ENCODE peak calls at places on chromosomes 5 and 9, in six cellular contexts. One of them, this sample, is unnamed.

GRCh38 chr9:7348692-7349091 is 450.9 kb downstream of the DMAC1 start:
- DNase-seq in endothelial cell: no peak
- DNase-seq in neural progenitor cell: no peak
- DNase-seq in A549: no peak
- DNase-seq in dorsolateral prefrontal cortex: no peak
- DNase-seq in BJ: no peak
- DNase-seq in this sample: no peak

GRCh38 chr5:50711280-50711679 is 44.8 kb downstream of the PARP8 start:
- DNase-seq in endothelial cell: no peak
- DNase-seq in neural progenitor cell: no peak
- DNase-seq in A549: no peak
- DNase-seq in dorsolateral prefrontal cortex: no peak
- DNase-seq in BJ: no peak
- DNase-seq in this sample: no peak

GRCh38 chr5:171537463-171537862 is 118.0 kb downstream of the FGF18 start:
- DNase-seq in endothelial cell: no peak
- DNase-seq in neural progenitor cell: no peak
- DNase-seq in A549: no peak
- DNase-seq in dorsolateral prefrontal cortex: no peak
- DNase-seq in BJ: no peak
- DNase-seq in this sample: peak

GRCh38 chr9:90970603-90971002 is 169.0 kb downstream of the SYK start:
- DNase-seq in endothelial cell: no peak
- DNase-seq in neural progenitor cell: peak
- DNase-seq in A549: no peak
- DNase-seq in dorsolateral prefrontal cortex: no peak
- DNase-seq in BJ: no peak
- DNase-seq in this sample: no peak

GRCh38 chr5:83149671-83150070 is 72.3 kb downstream of the XRCC4 start:
- DNase-seq in endothelial cell: no peak
- DNase-seq in neural progenitor cell: peak
- DNase-seq in A549: peak
- DNase-seq in dorsolateral prefrontal cortex: no peak
- DNase-seq in BJ: no peak
- DNase-seq in this sample: peak

GRCh38 chr5:135156337-135156714 is 122.3 kb upstream of the PITX1 start:
- DNase-seq in endothelial cell: no peak
- DNase-seq in neural progenitor cell: no peak
- DNase-seq in A549: no peak
- DNase-seq in dorsolateral prefrontal cortex: no peak
- DNase-seq in BJ: no peak
- DNase-seq in this sample: no peak

GRCh38 chr9:116049506-116049905 is 104.1 kb upstream of the PAPPA start:
- DNase-seq in endothelial cell: no peak
- DNase-seq in neural progenitor cell: no peak
- DNase-seq in A549: no peak
- DNase-seq in dorsolateral prefrontal cortex: no peak
- DNase-seq in BJ: no peak
- DNase-seq in this sample: no peak

GRCh38 chr5:122480146-122480545 is 168.1 kb downstream of the SNCAIP start:
- DNase-seq in endothelial cell: no peak
- DNase-seq in neural progenitor cell: no peak
- DNase-seq in A549: no peak
- DNase-seq in dorsolateral prefrontal cortex: no peak
- DNase-seq in BJ: no peak
- DNase-seq in this sample: no peak

GRCh38 chr9:97905228-97905627 is 17.1 kb downstream of the TRMO start:
- DNase-seq in endothelial cell: no peak
- DNase-seq in neural progenitor cell: no peak
- DNase-seq in A549: no peak
- DNase-seq in dorsolateral prefrontal cortex: no peak
- DNase-seq in BJ: no peak
- DNase-seq in this sample: no peak

GRCh38 chr5:91283899-91284298 is 99.2 kb downstream of the ARRDC3 start:
- DNase-seq in endothelial cell: no peak
- DNase-seq in neural progenitor cell: no peak
- DNase-seq in A549: no peak
- DNase-seq in dorsolateral prefrontal cortex: no peak
- DNase-seq in BJ: peak
- DNase-seq in this sample: peak

GRCh38 chr9:78314953-78315870 is 18.3 kb downstream of the PSAT1 start:
- DNase-seq in endothelial cell: no peak
- DNase-seq in neural progenitor cell: no peak
- DNase-seq in A549: no peak
- DNase-seq in dorsolateral prefrontal cortex: no peak
- DNase-seq in BJ: peak
- DNase-seq in this sample: peak

GRCh38 chr9:114059047-114059803 is 18.9 kb downstream of the AMBP start:
- DNase-seq in endothelial cell: no peak
- DNase-seq in neural progenitor cell: no peak
- DNase-seq in A549: no peak
- DNase-seq in dorsolateral prefrontal cortex: no peak
- DNase-seq in BJ: no peak
- DNase-seq in this sample: no peak

GRCh38 chr9:114452219-114453169 is 52.8 kb downstream of the WHRN start:
- DNase-seq in endothelial cell: no peak
- DNase-seq in neural progenitor cell: no peak
- DNase-seq in A549: no peak
- DNase-seq in dorsolateral prefrontal cortex: no peak
- DNase-seq in BJ: no peak
- DNase-seq in this sample: no peak

GRCh38 chr5:78544531-78545200 is 103.9 kb downstream of the LHFPL2 start:
- DNase-seq in endothelial cell: no peak
- DNase-seq in neural progenitor cell: no peak
- DNase-seq in A549: no peak
- DNase-seq in dorsolateral prefrontal cortex: no peak
- DNase-seq in BJ: peak
- DNase-seq in this sample: peak

GRCh38 chr9:90972057-90972456 is 170.4 kb downstream of the SYK start:
- DNase-seq in endothelial cell: no peak
- DNase-seq in neural progenitor cell: no peak
- DNase-seq in A549: no peak
- DNase-seq in dorsolateral prefrontal cortex: no peak
- DNase-seq in BJ: no peak
- DNase-seq in this sample: no peak

GRCh38 chr5:163434410-163434866 is 3.0 kb upstream of the CCNG1 start:
- DNase-seq in endothelial cell: no peak
- DNase-seq in neural progenitor cell: no peak
- DNase-seq in A549: peak
- DNase-seq in dorsolateral prefrontal cortex: no peak
- DNase-seq in BJ: no peak
- DNase-seq in this sample: no peak

GRCh38 chr9:81827616-81828296 is 100.5 kb upstream of the SPATA31D4 start:
- DNase-seq in endothelial cell: no peak
- DNase-seq in neural progenitor cell: no peak
- DNase-seq in A549: no peak
- DNase-seq in dorsolateral prefrontal cortex: no peak
- DNase-seq in BJ: no peak
- DNase-seq in this sample: no peak

GRCh38 chr9:34957492-34958410 is at the start of gene PHF24:
- DNase-seq in endothelial cell: peak
- DNase-seq in neural progenitor cell: peak
- DNase-seq in A549: no peak
- DNase-seq in dorsolateral prefrontal cortex: peak
- DNase-seq in BJ: no peak
- DNase-seq in this sample: no peak

GRCh38 chr5:8363133-8363532 is 494.2 kb downstream of the MTRR start:
- DNase-seq in endothelial cell: no peak
- DNase-seq in neural progenitor cell: no peak
- DNase-seq in A549: no peak
- DNase-seq in dorsolateral prefrontal cortex: no peak
- DNase-seq in BJ: no peak
- DNase-seq in this sample: peak

GRCh38 chr5:55568629-55569512 is 34.1 kb upstream of the PLPP1 start:
- DNase-seq in endothelial cell: no peak
- DNase-seq in neural progenitor cell: peak
- DNase-seq in A549: no peak
- DNase-seq in dorsolateral prefrontal cortex: no peak
- DNase-seq in BJ: no peak
- DNase-seq in this sample: no peak

GRCh38 chr5:35960328-35960727 is 21.9 kb upstream of the CAPSL start:
- DNase-seq in endothelial cell: no peak
- DNase-seq in neural progenitor cell: no peak
- DNase-seq in A549: no peak
- DNase-seq in dorsolateral prefrontal cortex: no peak
- DNase-seq in BJ: no peak
- DNase-seq in this sample: no peak

DNA sequence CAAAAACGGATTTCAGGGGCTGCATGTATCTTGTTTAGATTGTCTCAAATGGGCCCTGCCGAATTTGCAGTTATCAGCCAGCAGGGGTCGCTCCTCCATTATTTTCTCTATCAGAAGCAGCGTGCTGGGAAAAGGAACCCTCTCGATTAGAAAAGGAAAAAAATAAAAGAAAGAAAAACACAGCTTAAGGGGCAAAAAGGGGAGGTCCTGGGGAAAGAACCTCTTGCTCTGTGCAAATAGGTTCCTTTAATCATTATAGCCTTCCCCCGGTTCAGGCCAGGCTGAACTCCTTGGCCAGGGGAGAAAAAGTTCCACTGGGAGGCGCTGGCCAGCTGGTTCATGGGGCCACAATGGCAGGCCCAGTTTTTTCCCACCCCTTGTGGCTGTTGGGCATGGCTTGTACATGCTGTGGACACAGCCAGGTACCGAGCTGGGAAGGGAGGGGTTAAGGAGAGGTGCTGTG is 25.0 kb upstream of the CAPSL start:
- DNase-seq in endothelial cell: no peak
- DNase-seq in neural progenitor cell: peak
- DNase-seq in A549: no peak
- DNase-seq in dorsolateral prefrontal cortex: no peak
- DNase-seq in BJ: no peak
- DNase-seq in this sample: peak
- TF ChIP-seq CTCF in endothelial cell: peak
- TF ChIP-seq CTCF in neural progenitor cell: peak
- TF ChIP-seq CTCF in A549: peak
- TF ChIP-seq CTCF in dorsolateral prefrontal cortex: no peak
- TF ChIP-seq CTCF in BJ: peak
- TF ChIP-seq CTCF in this sample: peak

GRCh38 chr9:95044731-95045508 is 272.6 kb downstream of the FANCC start:
- DNase-seq in endothelial cell: peak
- DNase-seq in neural progenitor cell: peak
- DNase-seq in A549: peak
- DNase-seq in dorsolateral prefrontal cortex: no peak
- DNase-seq in BJ: no peak
- DNase-seq in this sample: no peak
- TF ChIP-seq CTCF in endothelial cell: peak
- TF ChIP-seq CTCF in neural progenitor cell: peak
- TF ChIP-seq CTCF in A549: peak
- TF ChIP-seq CTCF in dorsolateral prefrontal cortex: no peak
- TF ChIP-seq CTCF in BJ: peak
- TF ChIP-seq CTCF in this sample: no peak

GRCh38 chr9:109120204-109120789 is 550 bp upstream of the TMEM245 start:
- DNase-seq in endothelial cell: no peak
- DNase-seq in neural progenitor cell: no peak
- DNase-seq in A549: no peak
- DNase-seq in dorsolateral prefrontal cortex: no peak
- DNase-seq in BJ: no peak
- DNase-seq in this sample: no peak

GRCh38 chr9:109118802-109119438 is 827 bp downstream of the TMEM245 start:
- DNase-seq in endothelial cell: peak
- DNase-seq in neural progenitor cell: peak
- DNase-seq in A549: no peak
- DNase-seq in dorsolateral prefrontal cortex: peak
- DNase-seq in BJ: no peak
- DNase-seq in this sample: no peak

GRCh38 chr9:109121218-109121796 is 1.6 kb upstream of the TMEM245 start:
- DNase-seq in endothelial cell: no peak
- DNase-seq in neural progenitor cell: peak
- DNase-seq in A549: no peak
- DNase-seq in dorsolateral prefrontal cortex: no peak
- DNase-seq in BJ: no peak
- DNase-seq in this sample: no peak

GRCh38 chr9:109117856-109118801 is 1.6 kb downstream of the TMEM245 start:
- DNase-seq in endothelial cell: no peak
- DNase-seq in neural progenitor cell: peak
- DNase-seq in A549: peak
- DNase-seq in dorsolateral prefrontal cortex: no peak
- DNase-seq in BJ: no peak
- DNase-seq in this sample: peak

DNA sequence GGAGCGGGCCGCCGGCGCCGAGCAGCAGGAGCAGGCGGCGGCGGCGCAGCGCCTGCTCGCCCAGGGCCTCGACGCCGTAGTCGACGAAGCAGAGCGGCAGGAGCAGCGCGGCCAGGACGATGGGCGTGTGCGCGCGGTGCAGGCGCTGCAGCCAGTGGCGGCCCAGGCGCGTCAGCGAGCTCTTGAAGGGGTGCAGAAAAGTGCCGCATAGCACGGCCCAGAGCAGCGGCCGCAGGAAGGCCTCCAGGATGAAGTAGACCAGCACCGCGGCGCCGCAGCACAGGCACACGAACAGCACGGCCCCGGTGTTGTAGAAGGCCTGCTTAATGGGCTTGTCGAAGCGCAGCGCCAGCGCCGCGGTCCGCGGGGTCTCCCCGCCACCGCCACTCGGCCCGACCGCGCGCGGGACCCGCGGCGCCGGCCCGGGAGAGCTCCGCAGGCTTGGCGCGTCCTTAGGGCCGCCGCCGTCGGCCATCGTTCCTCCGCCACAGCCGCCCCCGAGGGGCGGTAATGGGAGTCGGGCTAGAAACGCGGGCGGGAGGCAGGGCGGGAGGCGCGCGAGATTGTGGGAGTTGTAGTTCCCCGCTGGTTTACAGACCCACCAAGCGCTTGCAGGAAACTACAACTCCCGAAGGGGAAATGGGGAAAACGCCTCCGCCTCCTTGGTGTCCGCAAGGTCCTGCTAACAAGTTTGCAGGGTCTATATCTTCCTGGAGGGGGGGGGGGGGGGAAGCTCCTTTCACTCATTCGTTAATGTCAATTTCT is at the start of gene TMEM245:
- DNase-seq in endothelial cell: peak
- DNase-seq in neural progenitor cell: peak
- DNase-seq in A549: peak
- DNase-seq in dorsolateral prefrontal cortex: peak
- DNase-seq in BJ: peak
- DNase-seq in this sample: peak
- TF ChIP-seq CTCF in endothelial cell: no peak
- TF ChIP-seq CTCF in neural progenitor cell: no peak
- TF ChIP-seq CTCF in A549: no peak
- TF ChIP-seq CTCF in dorsolateral prefrontal cortex: no peak
- TF ChIP-seq CTCF in BJ: no peak
- TF ChIP-seq CTCF in this sample: no peak

GRCh38 chr9:33818832-33819500 is 2.0 kb downstream of the UBE2R2 start:
- DNase-seq in endothelial cell: no peak
- DNase-seq in neural progenitor cell: no peak
- DNase-seq in A549: no peak
- DNase-seq in dorsolateral prefrontal cortex: no peak
- DNase-seq in BJ: peak
- DNase-seq in this sample: peak

GRCh38 chr9:33815781-33816180 is 1.2 kb upstream of the UBE2R2 start:
- DNase-seq in endothelial cell: no peak
- DNase-seq in neural progenitor cell: no peak
- DNase-seq in A549: no peak
- DNase-seq in dorsolateral prefrontal cortex: no peak
- DNase-seq in BJ: no peak
- DNase-seq in this sample: no peak

GRCh38 chr9:33818167-33818831 is 1.3 kb downstream of the UBE2R2 start:
- DNase-seq in endothelial cell: no peak
- DNase-seq in neural progenitor cell: no peak
- DNase-seq in A549: no peak
- DNase-seq in dorsolateral prefrontal cortex: peak
- DNase-seq in BJ: no peak
- DNase-seq in this sample: peak

GRCh38 chr9:33816327-33817252 is at the start of gene UBE2R2:
- DNase-seq in endothelial cell: peak
- DNase-seq in neural progenitor cell: peak
- DNase-seq in A549: peak
- DNase-seq in dorsolateral prefrontal cortex: peak
- DNase-seq in BJ: peak
- DNase-seq in this sample: peak

GRCh38 chr9:33817327-33818166 is 587 bp downstream of the UBE2R2 start:
- DNase-seq in endothelial cell: peak
- DNase-seq in neural progenitor cell: peak
- DNase-seq in A549: peak
- DNase-seq in dorsolateral prefrontal cortex: no peak
- DNase-seq in BJ: no peak
- DNase-seq in this sample: peak
- TF ChIP-seq CTCF in endothelial cell: no peak
- TF ChIP-seq CTCF in neural progenitor cell: peak
- TF ChIP-seq CTCF in A549: no peak
- TF ChIP-seq CTCF in dorsolateral prefrontal cortex: no peak
- TF ChIP-seq CTCF in BJ: peak
- TF ChIP-seq CTCF in this sample: peak

This sample was measured in HFFc6.